ENCODE peak calls at places on chromosomes 5 and 9, in four cellular contexts. S is mammary epithelial cell, G is body of pancreas, A is pancreas. X is an unnamed sample.

GRCh38 chr9:20191239-20191840 is 402.5 kb upstream of the SLC24A2 start:
- DNase-seq in A (no peak), G (no peak), S (no peak), X (no peak)

GRCh38 chr9:99555792-99556191 is 265.9 kb upstream of the NR4A3 start:
- DNase-seq in S (no peak), G (no peak), A (no peak), X (no peak)

GRCh38 chr9:105912868-105913516 is 218.7 kb downstream of the TMEM38B start:
- DNase-seq in S (peak), A (no peak), G (no peak), X (no peak)

GRCh38 chr9:108759835-108760234 is 96.0 kb downstream of the ACTL7B start:
- DNase-seq in A (peak), G (peak), S (no peak), X (no peak)

GRCh38 chr5:175814676-175815075 is 56.7 kb upstream of the CPLX2 start:
- DNase-seq in A (no peak), G (peak), S (peak), X (no peak)

GRCh38 chr5:126746290-126746689 is 30.6 kb upstream of the LMNB1 start:
- DNase-seq in S (no peak), G (no peak), A (no peak), X (no peak)

GRCh38 chr5:131789765-131790164 is 7.1 kb downstream of the FNIP1 start:
- DNase-seq in S (no peak), G (no peak), A (no peak), X (no peak)

GRCh38 chr9:37036237-37037136 is 2.4 kb upstream of the PAX5 start:
- DNase-seq in G (peak), S (no peak), A (peak), X (no peak)

GRCh38 chr9:90999425-91000397 is 198.1 kb downstream of the SYK start:
- DNase-seq in S (peak), A (no peak), G (peak), X (no peak)
- TF ChIP-seq CTCF in S (no peak), A (no peak), G (no peak), X (no peak)

DNA sequence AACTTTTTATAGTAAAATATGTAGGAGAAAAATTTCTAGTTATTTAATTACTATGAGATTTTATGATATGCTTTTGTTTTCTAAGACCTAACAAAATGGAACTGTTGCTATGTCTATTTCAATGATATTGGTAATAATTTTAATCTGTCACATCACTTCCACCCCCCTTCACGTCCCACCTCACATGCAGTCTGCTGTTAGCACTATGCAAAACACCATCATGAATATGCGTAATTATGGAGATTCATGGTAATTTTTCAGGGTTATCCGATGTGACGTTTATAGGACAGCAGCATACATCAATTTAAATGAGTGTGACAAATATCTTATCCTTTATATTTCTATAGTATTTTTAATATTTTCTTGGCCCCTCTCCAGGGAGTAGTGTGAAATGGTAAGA is 283.8 kb upstream of the TMEM161B start:
- DNase-seq in S (no peak), G (no peak), A (no peak), X (no peak)
- H3K27ac ChIP-seq in S (no peak), G (no peak), A (no peak), X (no peak)

GRCh38 chr5:78922879-78923621 is 62.1 kb downstream of the ARSB start:
- DNase-seq in S (no peak), A (peak), G (peak), X (no peak)

GRCh38 chr5:78923622-78923970 is 61.5 kb downstream of the ARSB start:
- DNase-seq in S (no peak), G (no peak), A (no peak), X (no peak)

GRCh38 chr5:78916044-78916443 is 69.1 kb downstream of the ARSB start:
- DNase-seq in G (peak), A (no peak), S (no peak), X (no peak)

GRCh38 chr5:78925102-78925876 is 59.8 kb downstream of the ARSB start:
- DNase-seq in G (no peak), S (no peak), A (no peak), X (no peak)

DNA sequence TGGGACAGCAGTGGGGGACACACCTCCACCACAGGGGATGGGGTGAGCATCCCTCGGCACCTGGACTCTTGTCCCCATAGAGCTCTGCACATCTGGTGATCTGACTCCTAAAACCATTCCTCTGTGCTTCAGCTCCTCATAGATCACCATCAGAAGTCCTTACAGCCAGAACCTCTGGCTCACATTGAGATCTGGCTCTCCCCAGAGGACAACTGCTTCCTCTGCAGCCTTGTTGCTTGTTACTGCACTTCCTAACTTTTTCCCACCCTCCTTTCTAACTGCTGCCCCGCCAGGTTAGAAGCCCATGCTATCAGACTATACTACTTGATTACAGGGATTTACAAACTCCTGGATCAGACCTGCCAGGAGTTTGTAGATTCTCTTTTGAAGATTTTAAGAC is 64.5 kb downstream of the ARSB start:
- DNase-seq in G (peak), A (no peak), S (no peak), X (no peak)
- TF ChIP-seq CTCF in G (peak), A (no peak), S (no peak), X (no peak)

GRCh38 chr9:129198737-129199435 is 20.8 kb upstream of the IER5L start:
- DNase-seq in S (no peak), G (no peak), A (no peak), X (no peak)
- H3K27ac ChIP-seq in S (no peak), G (peak), A (no peak), X (no peak)

DNA sequence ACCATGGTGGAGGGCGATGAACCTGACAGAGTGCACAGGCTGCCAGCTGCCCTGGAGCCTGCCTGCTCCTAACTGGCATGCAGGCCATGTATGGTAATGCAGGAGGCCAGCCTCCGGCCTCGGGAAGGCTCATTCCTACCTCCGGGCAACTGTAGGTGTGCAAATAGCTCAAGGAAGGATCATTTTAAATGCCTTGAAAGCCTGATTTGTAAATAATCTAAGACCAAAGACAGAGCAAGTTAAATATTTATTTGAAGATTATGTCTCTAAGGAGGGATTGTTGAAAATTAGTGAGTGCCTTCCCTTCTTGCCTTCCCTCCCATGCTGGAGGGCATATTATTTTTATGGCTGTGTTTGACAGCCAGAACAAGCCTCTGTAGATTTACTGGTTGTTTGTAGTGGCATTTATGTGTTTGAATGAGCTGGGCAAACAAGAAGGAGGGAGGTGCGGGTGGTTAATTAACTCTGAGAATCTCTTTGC is 285.7 kb upstream of the TUT7 start:
- DNase-seq in S (no peak), A (peak), G (no peak), X (no peak)
- TF ChIP-seq CTCF in S (peak), A (no peak), G (peak), X (no peak)

GRCh38 chr9:97053717-97054116 is 14.8 kb upstream of the CTSV start:
- DNase-seq in S (no peak), A (no peak), G (no peak), X (no peak)
- H3K27ac ChIP-seq in S (no peak), A (no peak), G (no peak), X (no peak)

GRCh38 chr5:143208781-143209510 is 194.5 kb downstream of the NR3C1 start:
- DNase-seq in S (no peak), A (no peak), G (no peak), X (no peak)
- TF ChIP-seq CTCF in S (peak), A (no peak), G (no peak), X (no peak)

X was measured in CD4-positive, alpha-beta T cell.